ENCODE peak calls at places on chromosomes 3 and 15, in four cellular contexts. X, E, J and O are unnamed samples.

GRCh38 chr15:69735126-69735525 is 282.5 kb downstream of the RPLP1 start:
- DNase-seq in X (peak; percentile 12), J (peak; percentile 43), E (no peak), O (no peak)

GRCh38 chr3:184314363-184314699 is at the start of gene EIF4G1:
- DNase-seq in E (peak; percentile 95), X (peak; percentile 90), J (peak; percentile 94), O (peak; percentile 93)

GRCh38 chr3:184040010-184040409 is 8.5 kb downstream of the HTR3D start:
- DNase-seq in J (peak; percentile 24), X (no peak), E (no peak), O (peak; percentile 34)

GRCh38 chr3:31455524-31455923 is 77.2 kb upstream of the STT3B start:
- DNase-seq in X (no peak), J (no peak), E (no peak), O (no peak)

GRCh38 chr15:72690938-72691337 is 4.9 kb downstream of the BBS4 start:
- DNase-seq in J (no peak), E (no peak), X (no peak), O (no peak)

GRCh38 chr3:155242342-155242741 is 51.1 kb downstream of the STRIT1 start:
- DNase-seq in X (no peak), E (no peak), J (peak; percentile 68), O (no peak)

GRCh38 chr3:150447631-150448465 is 39.8 kb downstream of the TSC22D2 start:
- DNase-seq in E (no peak), J (peak; percentile 27), X (no peak), O (no peak)

GRCh38 chr3:139258276-139258675 is 85.5 kb upstream of the MRPS22 start:
- DNase-seq in J (no peak), X (no peak), E (no peak), O (no peak)

GRCh38 chr3:158094235-158094916 is 11.8 kb downstream of the SHOX2 start:
- DNase-seq in E (no peak), X (no peak), J (no peak), O (no peak)

GRCh38 chr3:157351981-157352380 is 84.7 kb upstream of the PTX3 start:
- DNase-seq in J (no peak), X (no peak), E (no peak), O (no peak)

GRCh38 chr15:73333001-73333400 is 35.8 kb downstream of the HCN4 start:
- DNase-seq in J (no peak), E (no peak), X (no peak), O (no peak)

GRCh38 chr15:33104276-33104675 is 90.2 kb downstream of the FMN1 start:
- DNase-seq in X (peak; percentile 12), J (peak; percentile 73), E (peak; percentile 10), O (no peak)

GRCh38 chr3:20043398-20043797 is 3.2 kb downstream of the KAT2B start:
- DNase-seq in E (peak; percentile 41), J (peak; percentile 75), X (no peak), O (no peak)

GRCh38 chr15:33091983-33092688 is 102.4 kb downstream of the FMN1 start:
- DNase-seq in J (no peak), X (no peak), E (no peak), O (no peak)

GRCh38 chr3:56851966-56852884 is 50.5 kb upstream of the ARHGEF3 start:
- DNase-seq in E (no peak), J (peak; percentile 83), X (no peak), O (no peak)

GRCh38 chr3:99638244-99638948 is at the start of gene COL8A1:
- DNase-seq in J (peak; percentile 56), E (no peak), X (peak; percentile 55), O (no peak)

GRCh38 chr3:128094295-128095151 is 29.1 kb downstream of the RUVBL1 start:
- DNase-seq in J (no peak), E (no peak), X (no peak), O (no peak)